ENCODE peak calls at places on chromosomes 4 and X, in five cellular contexts. V, S, I, C and T are unnamed samples.

GRCh38 chr4:15479089-15479912 is 9.6 kb downstream of the CC2D2A start:
- DNase-seq in V (peak), S (peak), I (peak), C (peak), T (peak)

GRCh38 chr4:182808673-182809416 is 108.3 kb downstream of the DCTD start:
- DNase-seq in V (peak), S (no peak), I (no peak), C (no peak), T (no peak)

GRCh38 chr4:156749791-156750403 is 221.7 kb downstream of the PDGFC start:
- DNase-seq in V (no peak), S (no peak), I (no peak), C (no peak), T (no peak)

GRCh38 chrX:152259150-152259549 is 120.8 kb upstream of the MAGEA10 start:
- DNase-seq in V (no peak), S (no peak), I (no peak), C (no peak), T (no peak)

GRCh38 chrX:152821145-152821765 is 9.3 kb downstream of the CETN2 start:
- DNase-seq in V (peak), S (peak), I (peak), C (no peak), T (no peak)

GRCh38 chr4:143184503-143185252 is at the start of gene USP38:
- DNase-seq in V (peak), S (peak), I (peak), C (peak), T (peak)

GRCh38 chr4:21948347-21949072 is at the start of gene KCNIP4:
- DNase-seq in V (peak), S (peak), I (peak), C (no peak), T (no peak)

GRCh38 chrX:22095306-22095705 is 63.2 kb downstream of the PHEX start:
- DNase-seq in V (no peak), S (peak), I (peak), C (no peak), T (no peak)

GRCh38 chr4:82688091-82688815 is 110.3 kb downstream of the SCD5 start:
- DNase-seq in V (no peak), S (no peak), I (no peak), C (no peak), T (no peak)

GRCh38 chr4:64001229-64001898 is 407.9 kb downstream of the TECRL start:
- DNase-seq in V (no peak), S (no peak), I (no peak), C (no peak), T (no peak)

GRCh38 chr4:84968936-84969335 is 2.4 kb upstream of the WDFY3 start:
- DNase-seq in V (no peak), S (no peak), I (peak), C (no peak), T (no peak)

GRCh38 chr4:97073194-97073593 is 1070.1 kb downstream of the STPG2 start:
- DNase-seq in V (no peak), S (no peak), I (no peak), C (no peak), T (peak)

GRCh38 chrX:148499638-148500427 is 584 bp upstream of the AFF2 start:
- DNase-seq in V (no peak), S (no peak), I (no peak), C (no peak), T (no peak)

GRCh38 chr4:38667005-38667771 is 3.2 kb downstream of the KLF3 start:
- DNase-seq in V (peak), S (peak), I (peak), C (peak), T (peak)

GRCh38 chr4:87399954-87400353 is 9.0 kb upstream of the HSD17B11 start:
- DNase-seq in V (no peak), S (no peak), I (no peak), C (no peak), T (no peak)

GRCh38 chr4:184805462-184806245 is 20.1 kb downstream of the ACSL1 start:
- DNase-seq in V (no peak), S (no peak), I (peak), C (no peak), T (no peak)

GRCh38 chrX:106702636-106703035 is 23.9 kb upstream of the RNF128 start:
- DNase-seq in V (no peak), S (no peak), I (no peak), C (no peak), T (no peak)

DNA sequence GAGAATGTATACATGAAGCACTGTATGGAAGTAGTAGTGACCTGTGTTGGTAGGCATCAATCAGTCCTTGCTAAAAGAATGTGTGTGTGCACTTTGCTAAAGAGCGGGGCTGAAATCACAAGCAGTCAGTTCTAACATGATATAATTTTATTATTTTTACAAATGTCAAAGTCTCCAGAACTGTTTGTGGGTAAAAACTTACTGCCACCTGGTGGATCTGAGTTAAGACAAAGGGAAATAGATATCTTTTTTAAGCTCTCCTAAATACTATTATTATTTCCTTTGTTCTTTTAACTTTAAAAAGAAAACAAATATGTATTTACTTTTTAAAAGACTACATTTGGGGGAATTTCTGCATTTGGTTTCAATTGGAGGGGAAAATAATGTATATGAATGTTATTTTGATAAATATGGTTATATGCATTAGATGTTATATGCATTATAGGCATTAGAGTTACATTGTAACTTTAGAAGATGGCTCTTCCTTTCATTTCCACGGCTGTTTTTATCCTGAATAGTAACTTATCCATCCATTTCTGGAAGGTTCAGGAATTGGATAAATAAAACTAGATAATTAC is 7.8 kb upstream of the CLOCK start:
- DNase-seq in V (no peak), S (no peak), I (peak), C (no peak), T (no peak)
- TF ChIP-seq CTCF in V (peak), S (peak), I (peak), C (peak), T (peak)

GRCh38 chr4:76250962-76251361 is 559 bp upstream of the FAM47E start:
- DNase-seq in V (no peak), S (no peak), I (no peak), C (no peak), T (no peak)

GRCh38 chr4:76256032-76256431 is 4.5 kb downstream of the FAM47E start:
- DNase-seq in V (no peak), S (no peak), I (no peak), C (no peak), T (no peak)

GRCh38 chr4:76253511-76253910 is 2.0 kb downstream of the FAM47E start:
- DNase-seq in V (no peak), S (no peak), I (no peak), C (no peak), T (no peak)

GRCh38 chr4:76251448-76252270 is at the start of gene FAM47E:
- DNase-seq in V (peak), S (peak), I (peak), C (no peak), T (peak)

DNA sequence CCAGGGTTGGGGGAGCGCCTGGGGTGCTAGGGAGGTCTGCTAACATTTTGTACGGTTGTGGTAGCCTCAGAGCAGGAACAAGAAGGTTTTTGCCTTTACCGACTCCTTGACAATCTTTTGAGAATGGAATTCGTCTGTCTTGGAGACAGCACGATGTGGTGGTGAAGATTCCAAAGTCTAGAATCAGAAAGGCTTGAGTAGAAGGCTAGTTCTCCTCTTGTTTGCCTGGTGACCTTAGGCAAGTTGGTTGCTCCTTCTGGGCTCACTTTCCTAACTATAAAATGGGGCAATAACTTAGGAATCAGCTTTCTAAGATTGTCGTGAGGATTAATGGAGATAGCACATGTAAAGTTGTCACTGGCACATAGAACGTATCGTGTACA is 741 bp downstream of the FAM47E start:
- DNase-seq in V (no peak), S (no peak), I (no peak), C (no peak), T (no peak)
- H3K4me3 ChIP-seq in V (no peak), S (peak), I (no peak), C (no peak), T (peak)

GRCh38 chr4:11428701-11429571 is at the start of gene HS3ST1:
- DNase-seq in V (peak), S (peak), I (peak), C (no peak), T (peak)
- TF ChIP-seq CTCF in V (peak), S (peak), I (no peak), C (no peak), T (peak)

GRCh38 chr4:89329280-89329679 is 21.7 kb upstream of the GPRIN3 start:
- DNase-seq in V (no peak), S (no peak), I (no peak), C (no peak), T (no peak)

GRCh38 chr4:89334830-89335229 is 27.2 kb upstream of the GPRIN3 start:
- DNase-seq in V (no peak), S (no peak), I (no peak), C (no peak), T (no peak)

GRCh38 chr4:89334311-89334710 is 26.7 kb upstream of the GPRIN3 start:
- DNase-seq in V (no peak), S (no peak), I (no peak), C (no peak), T (no peak)

GRCh38 chr4:89331637-89332544 is 24.3 kb upstream of the GPRIN3 start:
- DNase-seq in V (no peak), S (no peak), I (no peak), C (no peak), T (no peak)

GRCh38 chr4:89331197-89331596 is 23.6 kb upstream of the GPRIN3 start:
- DNase-seq in V (no peak), S (no peak), I (no peak), C (no peak), T (no peak)
- H3K4me3 ChIP-seq in V (no peak), S (no peak), I (no peak), C (no peak), T (no peak)

DNA sequence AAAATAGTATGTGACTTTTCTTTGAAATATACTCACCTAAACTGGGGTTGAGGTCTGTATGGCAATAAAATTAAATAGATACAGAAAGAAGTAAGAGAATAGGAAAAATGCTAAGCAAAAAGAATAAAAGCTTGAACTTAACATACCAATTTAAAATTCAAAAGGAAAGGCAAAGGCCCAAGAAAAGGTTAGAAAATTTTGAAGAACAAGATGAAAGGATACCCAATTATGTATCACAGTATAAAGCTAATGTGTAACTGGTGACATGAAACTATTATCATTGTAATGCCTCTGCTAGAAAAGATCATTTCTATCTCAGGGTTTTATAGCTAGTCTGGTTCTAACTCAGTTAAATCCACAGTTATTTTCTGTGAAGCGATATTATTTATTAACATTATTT is 99.1 kb downstream of the PDLIM5 start:
- DNase-seq in V (no peak), S (no peak), I (no peak), C (no peak), T (no peak)
- TF ChIP-seq CTCF in V (no peak), S (no peak), I (no peak), C (no peak), T (no peak)

GRCh38 chr4:121238461-121238860 is 74.3 kb upstream of the TNIP3 start:
- DNase-seq in V (no peak), S (no peak), I (no peak), C (no peak), T (no peak)
- H3K4me3 ChIP-seq in V (no peak), S (no peak), I (no peak), C (no peak), T (no peak)